ENCODE peak calls at places on chromosomes 5 and 9, in nine cellular contexts. One of them, this sample, is unnamed.
A peak's percentile ranks its signal among the peaks of the same experiment; 100 is the strongest.

GRCh38 chr9:98931543-98931942 is 12.2 kb upstream of the COL15A1 start:
- DNase-seq in Right ventricle myocardium superior: no peak
- DNase-seq in nucleus accumbens: no peak
- DNase-seq in effector memory CD4-positive, alpha-beta T cell: no peak
- DNase-seq in stimulated activated CD4-positive, alpha-beta T cell treated with anti-CD3 and anti-CD28 coated beads, TNF-alpha, amount 100 ng/mL, for 24 hours: no peak
- DNase-seq in Jurkat, Clone E6-1: no peak
- DNase-seq in SK-MEL-5: no peak
- DNase-seq in left cardiac atrium: no peak
- DNase-seq in stimulated activated naive CD4-positive, alpha-beta T cell treated with Interleukin-2 at 50 U/mL for 16 hours: no peak
- DNase-seq in this sample: no peak

GRCh38 chr5:161431963-161432362 is 114.6 kb downstream of the GABRB2 start:
- DNase-seq in Right ventricle myocardium superior: no peak
- DNase-seq in nucleus accumbens: no peak
- DNase-seq in effector memory CD4-positive, alpha-beta T cell: no peak
- DNase-seq in stimulated activated CD4-positive, alpha-beta T cell treated with anti-CD3 and anti-CD28 coated beads, TNF-alpha, amount 100 ng/mL, for 24 hours: no peak
- DNase-seq in Jurkat, Clone E6-1: no peak
- DNase-seq in SK-MEL-5: no peak
- DNase-seq in left cardiac atrium: no peak
- DNase-seq in stimulated activated naive CD4-positive, alpha-beta T cell treated with Interleukin-2 at 50 U/mL for 16 hours: no peak
- DNase-seq in this sample: no peak

GRCh38 chr9:89871871-89872331 is 267.1 kb downstream of the GADD45G start:
- DNase-seq in Right ventricle myocardium superior: peak; percentile 83
- DNase-seq in nucleus accumbens: no peak
- DNase-seq in effector memory CD4-positive, alpha-beta T cell: no peak
- DNase-seq in stimulated activated CD4-positive, alpha-beta T cell treated with anti-CD3 and anti-CD28 coated beads, TNF-alpha, amount 100 ng/mL, for 24 hours: no peak
- DNase-seq in Jurkat, Clone E6-1: no peak
- DNase-seq in SK-MEL-5: no peak
- DNase-seq in left cardiac atrium: no peak
- DNase-seq in stimulated activated naive CD4-positive, alpha-beta T cell treated with Interleukin-2 at 50 U/mL for 16 hours: no peak
- DNase-seq in this sample: no peak

GRCh38 chr9:137455361-137455991 is 3.7 kb downstream of the NSMF start:
- DNase-seq in Right ventricle myocardium superior: peak; percentile 23
- DNase-seq in nucleus accumbens: no peak
- DNase-seq in effector memory CD4-positive, alpha-beta T cell: no peak
- DNase-seq in stimulated activated CD4-positive, alpha-beta T cell treated with anti-CD3 and anti-CD28 coated beads, TNF-alpha, amount 100 ng/mL, for 24 hours: no peak
- DNase-seq in Jurkat, Clone E6-1: no peak
- DNase-seq in SK-MEL-5: no peak
- DNase-seq in left cardiac atrium: peak; percentile 28
- DNase-seq in stimulated activated naive CD4-positive, alpha-beta T cell treated with Interleukin-2 at 50 U/mL for 16 hours: no peak
- DNase-seq in this sample: peak; percentile 4

GRCh38 chr5:114223866-114224265 is 138.0 kb upstream of the KCNN2 start:
- DNase-seq in Right ventricle myocardium superior: no peak
- DNase-seq in nucleus accumbens: no peak
- DNase-seq in effector memory CD4-positive, alpha-beta T cell: no peak
- DNase-seq in stimulated activated CD4-positive, alpha-beta T cell treated with anti-CD3 and anti-CD28 coated beads, TNF-alpha, amount 100 ng/mL, for 24 hours: no peak
- DNase-seq in Jurkat, Clone E6-1: peak; percentile 17
- DNase-seq in SK-MEL-5: peak; percentile 65
- DNase-seq in left cardiac atrium: no peak
- DNase-seq in stimulated activated naive CD4-positive, alpha-beta T cell treated with Interleukin-2 at 50 U/mL for 16 hours: no peak
- DNase-seq in this sample: no peak

GRCh38 chr5:147530801-147531389 is 21.0 kb upstream of the DPYSL3 start:
- DNase-seq in Right ventricle myocardium superior: no peak
- DNase-seq in nucleus accumbens: no peak
- DNase-seq in effector memory CD4-positive, alpha-beta T cell: no peak
- DNase-seq in stimulated activated CD4-positive, alpha-beta T cell treated with anti-CD3 and anti-CD28 coated beads, TNF-alpha, amount 100 ng/mL, for 24 hours: no peak
- DNase-seq in Jurkat, Clone E6-1: no peak
- DNase-seq in SK-MEL-5: peak; percentile 94
- DNase-seq in left cardiac atrium: no peak
- DNase-seq in stimulated activated naive CD4-positive, alpha-beta T cell treated with Interleukin-2 at 50 U/mL for 16 hours: no peak
- DNase-seq in this sample: no peak

GRCh38 chr9:129351058-129351641 is 173.1 kb upstream of the IER5L start:
- DNase-seq in Right ventricle myocardium superior: no peak
- DNase-seq in nucleus accumbens: peak; percentile 52
- DNase-seq in effector memory CD4-positive, alpha-beta T cell: no peak
- DNase-seq in stimulated activated CD4-positive, alpha-beta T cell treated with anti-CD3 and anti-CD28 coated beads, TNF-alpha, amount 100 ng/mL, for 24 hours: no peak
- DNase-seq in Jurkat, Clone E6-1: no peak
- DNase-seq in SK-MEL-5: no peak
- DNase-seq in left cardiac atrium: no peak
- DNase-seq in stimulated activated naive CD4-positive, alpha-beta T cell treated with Interleukin-2 at 50 U/mL for 16 hours: no peak
- DNase-seq in this sample: no peak

GRCh38 chr5:149639718-149640117 is 58.4 kb downstream of the ARHGEF37 start:
- DNase-seq in Right ventricle myocardium superior: no peak
- DNase-seq in nucleus accumbens: peak; percentile 21
- DNase-seq in effector memory CD4-positive, alpha-beta T cell: no peak
- DNase-seq in stimulated activated CD4-positive, alpha-beta T cell treated with anti-CD3 and anti-CD28 coated beads, TNF-alpha, amount 100 ng/mL, for 24 hours: no peak
- DNase-seq in Jurkat, Clone E6-1: no peak
- DNase-seq in SK-MEL-5: no peak
- DNase-seq in left cardiac atrium: no peak
- DNase-seq in stimulated activated naive CD4-positive, alpha-beta T cell treated with Interleukin-2 at 50 U/mL for 16 hours: no peak
- DNase-seq in this sample: no peak

This sample was measured in T-helper 17 cell.